ENCODE peak calls at places on chromosomes 3 and 15, in ten cellular contexts. H is lower leg skin, M is lower lobe of right lung, I is psoas muscle, J is body of pancreas, R is stomach, D is HAP-1, U is GM12865, X is mesenchymal stem cell, S is BJ. K is an unnamed sample.

GRCh38 chr3:15553749-15554148 is 32.2 kb upstream of the COLQ start:
- DNase-seq in M (no peak), S (no peak), H (no peak), J (no peak), X (no peak), U (no peak), I (no peak), R (no peak), D (no peak), K (no peak)

GRCh38 chr3:150760431-150761200 is 2.4 kb downstream of the SIAH2 start:
- DNase-seq in U (peak), S (no peak), I (no peak), D (no peak), R (no peak), M (no peak), J (no peak), X (peak), H (no peak), K (no peak)

GRCh38 chr15:73624530-73624929 is 8.7 kb downstream of the NPTN start:
- DNase-seq in I (no peak), D (no peak), X (peak), J (no peak), S (no peak), U (no peak), R (no peak), M (no peak), H (no peak), K (no peak)

GRCh38 chr3:131009698-131010097 is 16.9 kb downstream of the ASTE1 start:
- DNase-seq in S (no peak), H (no peak), I (no peak), J (no peak), R (no peak), U (no peak), X (no peak), M (no peak), D (no peak), K (no peak)

GRCh38 chr15:20351448-20351961 is 190.1 kb downstream of the GOLGA6L6 start:
- DNase-seq in J (no peak), S (no peak), I (peak), M (peak), R (peak), U (no peak), X (no peak), H (peak), D (no peak), K (no peak)

GRCh38 chr3:189606774-189607173 is 24.4 kb upstream of the TP63 start:
- DNase-seq in X (no peak), M (no peak), U (no peak), S (no peak), D (no peak), J (no peak), H (no peak), R (no peak), I (no peak), K (no peak)

GRCh38 chr3:126621627-126622345 is 33.1 kb downstream of the TXNRD3 start:
- DNase-seq in U (no peak), I (no peak), S (no peak), D (no peak), H (no peak), R (no peak), X (peak), M (no peak), J (no peak), K (no peak)

GRCh38 chr3:43531835-43532234 is 90.0 kb downstream of the ANO10 start:
- DNase-seq in M (no peak), S (peak), D (no peak), R (no peak), X (peak), I (no peak), H (no peak), J (no peak), U (no peak), K (no peak)

GRCh38 chr15:41116872-41117242 is 777 bp upstream of the INO80 start:
- DNase-seq in I (no peak), M (no peak), D (no peak), S (no peak), J (no peak), R (no peak), H (no peak), X (no peak), U (no peak), K (no peak)

GRCh38 chr3:31562525-31562924 is 29.8 kb downstream of the STT3B start:
- DNase-seq in X (no peak), M (peak), H (no peak), S (no peak), D (peak), U (no peak), I (no peak), J (no peak), R (no peak), K (peak)

GRCh38 chr3:27095588-27096222 is 273.5 kb downstream of the NEK10 start:
- DNase-seq in J (no peak), S (no peak), I (no peak), U (no peak), D (no peak), R (no peak), X (no peak), M (no peak), H (no peak), K (no peak)

GRCh38 chr15:48800811-48801460 is 9.9 kb downstream of the CEP152 start:
- DNase-seq in D (no peak), S (no peak), U (peak), H (no peak), I (no peak), X (peak), J (no peak), M (no peak), R (no peak), K (peak)

GRCh38 chr3:66490214-66490613 is 10.6 kb downstream of the LRIG1 start:
- DNase-seq in R (peak), H (no peak), D (no peak), U (peak), J (no peak), S (no peak), M (no peak), X (peak), I (no peak), K (peak)

GRCh38 chr3:29144807-29145206 is 136.1 kb upstream of the RBMS3 start:
- DNase-seq in X (peak), M (no peak), U (no peak), S (peak), R (no peak), D (peak), H (no peak), J (peak), I (peak), K (no peak)

GRCh38 chr15:89462198-89462912 is 34.0 kb downstream of the RHCG start:
- DNase-seq in X (no peak), M (no peak), D (no peak), S (no peak), J (peak), R (no peak), U (peak), I (no peak), H (no peak), K (peak)

GRCh38 chr15:74317820-74318375 is 49.5 kb downstream of the CYP11A1 start:
- DNase-seq in I (peak), R (no peak), D (peak), H (peak), M (no peak), J (peak), X (peak), U (no peak), S (peak), K (no peak)

GRCh38 chr15:101723161-101723873 is 956 bp downstream of the TARS3 start:
- DNase-seq in D (peak), H (no peak), M (no peak), J (no peak), U (peak), R (no peak), S (no peak), I (no peak), X (peak), K (peak)

GRCh38 chr3:125386811-125387210 is 11.7 kb upstream of the ZNF148 start:
- DNase-seq in J (no peak), R (no peak), S (no peak), H (no peak), D (no peak), I (no peak), X (peak), U (no peak), M (no peak), K (no peak)

GRCh38 chr3:173301647-173302046 is 95.9 kb upstream of the NLGN1 start:
- DNase-seq in I (no peak), M (no peak), J (no peak), U (no peak), X (no peak), S (no peak), R (no peak), D (no peak), H (no peak), K (no peak)

GRCh38 chr3:72282918-72283317 is 498.0 kb upstream of the PROK2 start:
- DNase-seq in M (no peak), S (no peak), X (no peak), I (no peak), U (no peak), D (no peak), R (no peak), J (no peak), H (no peak), K (no peak)

GRCh38 chr3:184945886-184946625 is 134.1 kb downstream of the VPS8 start:
- DNase-seq in I (no peak), H (no peak), S (no peak), M (no peak), X (no peak), J (no peak), U (no peak), R (no peak), D (no peak), K (no peak)

GRCh38 chr3:9915252-9916141 is 1.4 kb upstream of the IL17RC start:
- DNase-seq in J (peak), U (peak), X (peak), H (peak), R (peak), S (no peak), D (peak), I (peak), M (peak), K (no peak)

GRCh38 chr15:101320501-101321052 is 25.5 kb upstream of the SNRPA1 start:
- DNase-seq in R (peak), X (peak), D (no peak), M (peak), J (peak), I (peak), S (no peak), H (no peak), U (peak), K (peak)

GRCh38 chr15:78193731-78194567 is 40.4 kb downstream of the ACSBG1 start:
- DNase-seq in H (peak), D (peak), U (no peak), S (no peak), R (peak), J (no peak), M (no peak), I (no peak), X (no peak), K (no peak)

GRCh38 chr3:18099611-18100010 is 325.5 kb downstream of the SATB1 start:
- DNase-seq in M (no peak), I (no peak), R (no peak), D (no peak), S (no peak), X (no peak), U (no peak), H (no peak), J (no peak), K (no peak)

GRCh38 chr3:190545260-190545659 is 31.4 kb downstream of the IL1RAP start:
- DNase-seq in D (no peak), R (no peak), J (no peak), M (no peak), S (no peak), X (no peak), U (no peak), I (no peak), H (no peak), K (no peak)

GRCh38 chr15:45262906-45263456 is 10.9 kb downstream of the SLC28A2 start:
- DNase-seq in X (no peak), R (no peak), H (no peak), U (no peak), M (no peak), J (no peak), D (no peak), S (no peak), I (no peak), K (no peak)

GRCh38 chr3:128573160-128573559 is 77.5 kb downstream of the RPN1 start:
- DNase-seq in S (no peak), R (no peak), J (no peak), X (no peak), D (no peak), I (no peak), H (no peak), M (no peak), U (no peak), K (peak)

DNA sequence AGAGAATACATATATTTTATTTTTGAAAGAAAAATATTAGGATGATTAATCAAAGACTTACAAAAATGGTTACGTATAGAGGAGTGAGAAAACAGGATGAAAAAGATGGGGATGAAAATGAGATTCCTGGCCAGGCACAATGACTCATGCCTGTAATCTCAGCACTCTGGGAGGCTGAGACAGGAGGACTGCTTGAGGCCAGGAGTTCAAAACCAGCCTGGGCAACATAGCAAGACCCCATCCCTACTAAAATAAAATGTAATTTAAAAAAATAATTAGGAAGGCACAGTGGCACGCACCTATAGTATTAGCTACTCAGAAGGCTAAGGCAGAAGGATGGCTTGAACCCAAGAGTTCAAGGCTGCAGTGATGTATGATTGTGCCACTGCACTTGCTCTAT is 11.9 kb downstream of the MYO9A start:
- DNase-seq in J (no peak), R (no peak), S (no peak), H (no peak), D (no peak), X (no peak), I (no peak), U (no peak), M (no peak), K (no peak)
- H3K4me3 ChIP-seq in J (no peak), R (no peak), S (no peak), H (no peak), D (no peak), X (no peak), I (no peak), U (no peak), M (no peak), K (no peak)

DNA sequence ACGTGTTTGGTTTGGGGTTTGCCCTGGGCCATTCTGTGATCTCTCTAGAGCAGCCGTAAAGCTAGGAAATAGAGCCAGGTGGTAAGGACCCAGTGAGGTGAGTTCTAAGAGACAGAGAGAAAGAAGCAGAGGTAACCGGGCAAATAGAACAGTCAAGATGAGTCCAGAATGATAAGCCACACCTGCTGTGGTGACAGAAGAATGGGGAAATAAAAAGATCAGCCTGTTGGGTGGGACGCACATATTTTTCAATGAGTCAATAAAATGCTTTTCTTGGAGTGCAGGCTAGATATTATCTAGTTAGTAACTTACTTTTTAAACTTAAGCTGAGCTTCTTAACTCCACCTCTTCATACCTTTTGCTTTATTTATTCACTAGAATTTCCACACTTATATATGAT is 135.0 kb downstream of the NFKBIZ start:
- DNase-seq in M (no peak), I (no peak), R (no peak), H (no peak), J (no peak), X (no peak), U (no peak), S (no peak), D (no peak), K (no peak)
- H3K4me3 ChIP-seq in M (no peak), I (no peak), R (no peak), H (no peak), J (no peak), X (no peak), U (no peak), S (no peak), D (no peak), K (no peak)

DNA sequence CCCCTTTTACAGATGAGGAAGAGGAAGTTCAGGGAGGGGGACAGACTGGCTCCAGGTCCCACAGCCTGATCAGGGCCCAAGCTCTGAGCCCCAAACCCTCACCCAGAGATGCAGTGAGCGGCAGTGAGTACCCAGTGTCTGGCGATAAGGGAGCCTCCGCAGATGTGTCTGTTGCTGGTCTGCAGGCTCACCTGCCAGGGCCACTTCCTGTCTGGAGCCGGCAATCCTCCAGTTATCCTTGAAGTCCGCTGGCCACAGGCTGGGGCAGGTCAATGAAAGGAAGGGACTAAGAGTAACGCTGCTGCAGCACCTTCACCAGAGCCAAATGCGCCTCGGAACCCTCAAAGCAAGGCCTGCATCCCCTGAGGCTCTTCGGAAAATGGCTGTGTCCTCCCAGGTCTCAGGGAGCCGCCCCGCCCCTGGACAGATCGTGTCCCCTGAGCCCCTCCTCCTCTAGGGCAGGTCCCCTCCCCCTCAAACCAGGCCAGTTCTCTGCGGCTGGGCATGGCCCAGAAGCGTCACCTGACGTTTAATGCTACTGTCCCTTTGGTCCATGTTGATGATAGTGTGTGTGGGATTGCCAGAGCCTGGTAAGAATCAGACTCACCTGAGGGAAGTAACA is 51.5 kb downstream of the MYL3 start:
- DNase-seq in H (no peak), I (no peak), S (no peak), X (no peak), R (no peak), U (no peak), J (peak), D (no peak), M (peak), K (no peak)
- H3K4me3 ChIP-seq in H (no peak), I (peak), S (no peak), X (no peak), R (peak), U (no peak), J (peak), D (no peak), M (peak), K (no peak)

GRCh38 chr3:25664066-25664809 is 469 bp downstream of the TOP2B start:
- DNase-seq in X (peak), R (peak), H (peak), U (no peak), S (no peak), M (peak), J (peak), I (peak), D (peak), K (no peak)

GRCh38 chr3:25663324-25664065 is 1.2 kb downstream of the TOP2B start:
- DNase-seq in R (no peak), H (no peak), X (peak), D (peak), U (peak), I (no peak), S (no peak), J (peak), M (no peak), K (peak)

GRCh38 chr3:25662921-25663320 is 1.8 kb downstream of the TOP2B start:
- DNase-seq in D (no peak), S (no peak), R (no peak), X (no peak), M (no peak), I (no peak), J (no peak), U (peak), H (no peak), K (no peak)

GRCh38 chr3:25664810-25665645 is at the start of gene TOP2B:
- DNase-seq in U (peak), J (peak), X (peak), H (peak), I (peak), S (peak), D (peak), R (peak), M (peak), K (peak)

DNA sequence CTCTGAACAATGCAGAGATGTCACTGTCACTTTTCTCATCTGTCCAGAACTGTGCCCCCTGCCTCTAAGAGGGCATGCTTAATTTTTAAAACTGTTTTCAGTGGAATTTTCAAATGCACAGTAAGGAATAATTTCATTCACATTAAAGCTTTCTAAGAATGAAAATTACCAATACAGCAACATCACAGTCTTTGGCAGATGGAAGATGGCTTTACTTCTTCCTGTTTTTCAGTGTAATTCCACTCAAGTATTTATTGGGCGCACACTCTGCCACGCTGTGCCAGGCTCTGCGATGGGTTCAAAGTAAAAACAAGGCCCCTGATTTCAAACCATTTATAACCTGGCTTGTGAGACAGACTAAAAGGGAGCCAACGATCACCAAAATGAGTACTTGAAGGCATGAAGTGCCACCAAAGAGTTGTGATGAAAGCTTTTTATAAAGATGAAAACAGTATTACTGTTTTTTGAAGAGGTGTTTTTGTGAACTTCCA is 984 bp upstream of the TOP2B start:
- DNase-seq in M (no peak), H (no peak), R (no peak), S (no peak), U (no peak), J (no peak), I (no peak), X (no peak), D (no peak), K (peak)
- H3K4me3 ChIP-seq in M (peak), H (no peak), R (peak), S (no peak), U (peak), J (no peak), I (peak), X (no peak), D (peak), K (peak)

K was measured in Jurkat, Clone E6-1.